ENCODE peak calls at places on chromosomes 1 and 21, in nine cellular contexts. N, F, D, U, T, I, O, S and R are unnamed samples.

GRCh38 chr1:224866940-224867339 is 62.5 kb upstream of the DNAH14 start:
- DNase-seq in N (no peak), T (no peak), S (no peak), F (no peak), O (no peak), D (no peak), I (no peak), U (no peak), R (no peak)

GRCh38 chr1:220962031-220962751 is 82.9 kb downstream of the HLX start:
- DNase-seq in S (no peak), T (no peak), I (no peak), D (no peak), N (no peak), U (no peak), F (no peak), O (no peak), R (no peak)

GRCh38 chr21:33132054-33132453 is 62.1 kb downstream of the OLIG1 start:
- DNase-seq in T (no peak), S (no peak), F (no peak), I (peak; percentile 40), U (no peak), N (no peak), D (no peak), O (no peak), R (no peak)

GRCh38 chr1:110542730-110543129 is 23.8 kb upstream of the KCNA10 start:
- DNase-seq in I (peak; percentile 37), F (no peak), D (no peak), S (no peak), O (no peak), T (no peak), U (peak; percentile 62), N (no peak), R (no peak)

GRCh38 chr1:2554621-2555387 is 1.4 kb upstream of the TNFRSF14 start:
- DNase-seq in F (peak; percentile 49), U (no peak), O (peak; percentile 55), S (no peak), N (peak; percentile 68), D (no peak), I (no peak), T (no peak), R (peak; percentile 79)

GRCh38 chr1:63854091-63854490 is 80.3 kb downstream of the ROR1 start:
- DNase-seq in F (no peak), U (no peak), O (no peak), N (no peak), S (no peak), D (no peak), T (no peak), I (no peak), R (no peak)

GRCh38 chr1:91406773-91407389 is 2.2 kb upstream of the HFM1 start:
- DNase-seq in T (no peak), I (no peak), N (no peak), O (no peak), U (no peak), F (no peak), D (no peak), S (no peak), R (no peak)

GRCh38 chr1:72845342-72845741 is 563.0 kb upstream of the NEGR1 start:
- DNase-seq in D (no peak), U (no peak), O (no peak), I (no peak), N (no peak), F (no peak), S (no peak), T (no peak), R (no peak)

GRCh38 chr1:41536296-41536695 is 51.8 kb upstream of the EDN2 start:
- DNase-seq in U (no peak), T (no peak), I (no peak), O (no peak), D (no peak), F (peak; percentile 6), S (no peak), N (peak; percentile 23), R (no peak)

GRCh38 chr1:212558665-212559480 is 49.7 kb upstream of the ATF3 start:
- DNase-seq in S (peak; percentile 90), O (peak; percentile 94), F (peak; percentile 96), D (peak; percentile 86), T (peak; percentile 97), U (peak; percentile 87), N (peak; percentile 98), I (peak; percentile 96), R (peak; percentile 91)

GRCh38 chr21:44395260-44395659 is 41.8 kb downstream of the TRPM2 start:
- DNase-seq in O (no peak), D (no peak), F (no peak), N (no peak), I (no peak), S (no peak), U (no peak), T (no peak), R (no peak)

GRCh38 chr1:64846573-64847430 is 101.9 kb downstream of the RAVER2 start:
- DNase-seq in O (no peak), T (no peak), F (no peak), I (no peak), U (no peak), N (no peak), S (no peak), D (no peak), R (no peak)

GRCh38 chr1:26189331-26189730 is 1.1 kb upstream of the CATSPER4 start:
- DNase-seq in I (no peak), T (no peak), U (no peak), O (no peak), F (no peak), N (no peak), D (no peak), S (no peak), R (no peak)

GRCh38 chr1:229537894-229538293 is 20.6 kb downstream of the ABCB10 start:
- DNase-seq in N (no peak), S (no peak), T (no peak), I (no peak), F (no peak), U (no peak), O (no peak), D (no peak), R (no peak)

GRCh38 chr1:110443393-110443918 is 7.5 kb upstream of the PROK1 start:
- DNase-seq in F (no peak), U (no peak), D (no peak), S (no peak), I (no peak), T (no peak), N (no peak), O (no peak), R (no peak)

GRCh38 chr1:26950602-26951001 is 9.7 kb downstream of the KDF1 start:
- DNase-seq in F (no peak), T (no peak), O (no peak), N (peak; percentile 33), U (no peak), D (no peak), S (no peak), I (no peak), R (no peak)

GRCh38 chr1:50930193-50930592 is 29.9 kb downstream of the FAF1 start:
- DNase-seq in O (no peak), D (no peak), U (no peak), I (no peak), T (no peak), S (no peak), N (no peak), F (no peak), R (no peak)

GRCh38 chr1:66266756-66267155 is 267.2 kb upstream of the SGIP1 start:
- DNase-seq in T (no peak), U (no peak), S (no peak), D (no peak), F (no peak), N (no peak), I (no peak), O (no peak), R (no peak)

GRCh38 chr1:214303106-214303505 is 22.1 kb downstream of the SMYD2 start:
- DNase-seq in N (no peak), F (no peak), S (no peak), O (no peak), U (no peak), T (no peak), I (no peak), D (no peak), R (no peak)
- H3K4me3 ChIP-seq in N (no peak overlapping the region), F (no peak overlapping the region), S (no peak overlapping the region), O (no peak overlapping the region), U (no peak overlapping the region), T (peak overlapping the region; percentile 42), I (no peak overlapping the region), D (no peak overlapping the region), R (no peak overlapping the region)

DNA sequence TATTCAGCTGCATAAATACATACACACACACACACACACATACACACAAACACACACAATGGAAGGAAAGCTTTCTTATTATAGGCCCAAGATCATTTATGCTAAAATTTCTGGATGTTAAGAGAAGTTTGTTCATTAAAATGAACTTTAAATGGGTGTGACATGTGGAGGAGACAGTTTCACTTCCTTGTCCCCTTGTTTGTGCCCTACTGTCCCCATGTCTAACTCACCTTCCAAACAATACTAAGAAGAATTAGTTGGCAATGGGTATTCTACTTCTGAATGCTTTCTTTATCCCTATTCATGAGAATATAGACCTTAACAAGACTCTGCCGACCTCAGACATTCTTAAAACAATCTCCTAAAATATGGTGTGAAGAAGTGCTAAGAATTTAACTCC is 63.5 kb upstream of the NRIP1 start:
- DNase-seq in U (no peak), T (no peak), O (no peak), F (no peak), D (no peak), S (no peak), N (no peak), I (no peak), R (no peak)
- H3K9me3 ChIP-seq in U (peaks cover 5% of the 10 kb centered on the region), T (no peaks in the 10 kb centered on the region), O (no peaks in the 10 kb centered on the region), F (no peaks in the 10 kb centered on the region), D (no peaks in the 10 kb centered on the region), S (no peaks in the 10 kb centered on the region), N (no peaks in the 10 kb centered on the region), I (no peaks in the 10 kb centered on the region), R (no peaks in the 10 kb centered on the region)

DNA sequence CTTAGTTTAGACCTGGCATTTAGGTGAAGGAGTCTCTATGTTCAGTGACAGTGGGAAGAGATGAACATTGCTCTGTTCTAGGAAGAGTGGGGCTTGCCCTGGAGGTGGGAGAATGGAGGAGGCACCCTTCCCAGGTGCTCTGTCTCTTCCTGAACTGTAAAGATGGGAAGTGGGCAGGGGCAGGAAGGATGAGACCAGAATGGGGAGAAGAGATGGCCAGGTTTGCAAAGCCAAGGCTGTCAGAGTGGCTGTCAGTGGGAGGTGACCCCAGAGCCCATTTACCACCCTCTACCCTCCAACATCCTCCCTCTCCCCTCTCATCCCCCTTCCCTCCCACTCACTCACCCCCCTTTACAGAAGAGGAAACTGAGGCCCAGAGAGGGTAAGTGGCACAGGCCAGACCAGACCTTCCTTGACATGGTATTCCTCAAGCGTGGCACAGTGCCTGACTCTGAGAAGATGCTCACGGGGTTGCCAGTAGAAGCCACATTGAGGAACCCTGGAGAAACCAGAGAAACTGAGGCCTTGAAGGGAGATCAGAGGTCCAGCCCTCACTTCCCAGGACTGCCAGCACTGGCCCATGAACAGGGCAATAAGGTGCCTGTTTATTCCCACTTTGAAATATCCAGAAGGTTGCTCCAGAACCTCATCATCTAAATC is 1.4 kb upstream of the IGSF8 start:
- DNase-seq in O (no peak), T (no peak), N (no peak), U (no peak), D (no peak), S (no peak), I (no peak), F (no peak), R (no peak)
- H3K4me3 ChIP-seq in O (no peak overlapping the region), T (no peak overlapping the region), N (no peak overlapping the region), U (no peak overlapping the region), D (no peak overlapping the region), S (no peak overlapping the region), I (no peak overlapping the region), F (no peak overlapping the region), R (no peak overlapping the region)

DNA sequence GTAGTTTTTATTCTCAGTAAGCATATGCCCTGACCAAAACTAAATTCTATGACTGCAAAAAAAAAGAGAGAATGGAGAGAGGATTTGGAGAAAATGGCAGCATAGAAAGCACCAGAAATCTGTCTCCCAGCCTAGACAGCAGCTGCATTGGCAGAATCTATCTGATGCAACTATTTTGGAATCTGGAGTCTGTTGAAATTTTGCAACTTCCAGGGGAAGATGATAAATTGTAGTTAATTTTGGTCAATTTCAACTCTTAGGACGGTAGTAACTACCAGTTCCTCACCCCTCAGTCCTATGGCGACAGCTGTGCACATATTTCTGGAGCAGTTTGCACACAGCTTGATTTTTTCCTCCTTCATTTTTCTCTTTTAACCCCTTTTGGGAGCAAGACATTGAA is 10.9 kb downstream of the EXO5 start:
- DNase-seq in N (no peak), D (no peak), F (no peak), S (no peak), I (no peak), O (no peak), U (no peak), T (no peak), R (no peak)
- H3K9me3 ChIP-seq in N (no peaks in the 10 kb centered on the region), D (peaks cover 6% of the 10 kb centered on the region), F (peaks cover 16% of the 10 kb centered on the region), S (no peaks in the 10 kb centered on the region), I (no peaks in the 10 kb centered on the region), O (peaks cover 67% of the 10 kb centered on the region), U (peaks cover 32% of the 10 kb centered on the region), T (no peaks in the 10 kb centered on the region), R (peaks cover 12% of the 10 kb centered on the region)